ENCODE peak calls at places on chromosome 15, in ten cellular contexts. One of them, this sample, is unnamed.

GRCh38 chr15:64775551-64776401 is at the start of gene RBPMS2:
- DNase-seq in T1000: no peak
- DNase-seq in MV-4-11: no peak
- DNase-seq in effector memory CD8-positive, alpha-beta T cell: no peak
- DNase-seq in fibroblast of pulmonary artery: peak; percentile 8
- DNase-seq in ovary: peak; percentile 71
- DNase-seq in iris pigment epithelial cell: no peak
- DNase-seq in Right ventricle myocardium superior: peak; percentile 52
- DNase-seq in HTR-8/SVneo: peak; percentile 48
- DNase-seq in effector CD4-positive, alpha-beta T cell: no peak
- DNase-seq in this sample: no peak

GRCh38 chr15:70492240-70493177 is 270.8 kb downstream of the UACA start:
- DNase-seq in MV-4-11: peak; percentile 99
- DNase-seq in ovary: no peak
- DNase-seq in T1000: peak; percentile 93
- DNase-seq in iris pigment epithelial cell: peak; percentile 94
- DNase-seq in effector CD4-positive, alpha-beta T cell: peak; percentile 63
- DNase-seq in effector memory CD8-positive, alpha-beta T cell: peak; percentile 79
- DNase-seq in Right ventricle myocardium superior: peak; percentile 79
- DNase-seq in fibroblast of pulmonary artery: peak; percentile 72
- DNase-seq in HTR-8/SVneo: peak; percentile 90
- DNase-seq in this sample: no peak

GRCh38 chr15:70775160-70775559 is 11.8 kb upstream of the UACA start:
- DNase-seq in ovary: no peak
- DNase-seq in fibroblast of pulmonary artery: peak; percentile 65
- DNase-seq in effector CD4-positive, alpha-beta T cell: no peak
- DNase-seq in T1000: peak; percentile 26
- DNase-seq in iris pigment epithelial cell: peak; percentile 87
- DNase-seq in effector memory CD8-positive, alpha-beta T cell: no peak
- DNase-seq in Right ventricle myocardium superior: no peak
- DNase-seq in HTR-8/SVneo: peak; percentile 84
- DNase-seq in MV-4-11: no peak
- DNase-seq in this sample: no peak

GRCh38 chr15:75927601-75928000 is 23.9 kb downstream of the FBXO22 start:
- DNase-seq in T1000: no peak
- DNase-seq in ovary: no peak
- DNase-seq in fibroblast of pulmonary artery: no peak
- DNase-seq in effector CD4-positive, alpha-beta T cell: no peak
- DNase-seq in MV-4-11: no peak
- DNase-seq in Right ventricle myocardium superior: no peak
- DNase-seq in effector memory CD8-positive, alpha-beta T cell: no peak
- DNase-seq in HTR-8/SVneo: no peak
- DNase-seq in iris pigment epithelial cell: no peak
- DNase-seq in this sample: no peak

GRCh38 chr15:67080900-67081431 is 15.6 kb downstream of the SMAD3 start:
- DNase-seq in HTR-8/SVneo: no peak
- DNase-seq in fibroblast of pulmonary artery: peak; percentile 67
- DNase-seq in ovary: no peak
- DNase-seq in effector CD4-positive, alpha-beta T cell: peak; percentile 25
- DNase-seq in T1000: no peak
- DNase-seq in Right ventricle myocardium superior: peak; percentile 52
- DNase-seq in MV-4-11: peak; percentile 99
- DNase-seq in iris pigment epithelial cell: peak; percentile 84
- DNase-seq in effector memory CD8-positive, alpha-beta T cell: no peak
- DNase-seq in this sample: peak; percentile 87

GRCh38 chr15:83571820-83572707 is 81.9 kb upstream of the ADAMTSL3 start:
- DNase-seq in MV-4-11: peak; percentile 22
- DNase-seq in T1000: no peak
- DNase-seq in effector CD4-positive, alpha-beta T cell: no peak
- DNase-seq in iris pigment epithelial cell: peak; percentile 29
- DNase-seq in ovary: no peak
- DNase-seq in fibroblast of pulmonary artery: peak; percentile 48
- DNase-seq in HTR-8/SVneo: peak; percentile 14
- DNase-seq in effector memory CD8-positive, alpha-beta T cell: no peak
- DNase-seq in Right ventricle myocardium superior: no peak
- DNase-seq in this sample: no peak

GRCh38 chr15:58440181-58440910 is 8.6 kb downstream of the LIPC start:
- DNase-seq in MV-4-11: no peak
- DNase-seq in effector memory CD8-positive, alpha-beta T cell: no peak
- DNase-seq in ovary: no peak
- DNase-seq in HTR-8/SVneo: peak; percentile 30
- DNase-seq in T1000: peak; percentile 12
- DNase-seq in effector CD4-positive, alpha-beta T cell: no peak
- DNase-seq in Right ventricle myocardium superior: no peak
- DNase-seq in fibroblast of pulmonary artery: no peak
- DNase-seq in iris pigment epithelial cell: peak; percentile 39
- DNase-seq in this sample: no peak

GRCh38 chr15:101008158-101009139 is 89.3 kb downstream of the LRRK1 start:
- DNase-seq in HTR-8/SVneo: peak; percentile 68
- DNase-seq in MV-4-11: peak; percentile 53
- DNase-seq in effector CD4-positive, alpha-beta T cell: peak; percentile 79
- DNase-seq in ovary: peak; percentile 90
- DNase-seq in effector memory CD8-positive, alpha-beta T cell: peak; percentile 86
- DNase-seq in T1000: peak; percentile 72
- DNase-seq in Right ventricle myocardium superior: peak; percentile 89
- DNase-seq in iris pigment epithelial cell: peak; percentile 70
- DNase-seq in fibroblast of pulmonary artery: peak; percentile 71
- DNase-seq in this sample: peak; percentile 81

GRCh38 chr15:66780172-66780972 is 78.3 kb downstream of the SMAD6 start:
- DNase-seq in fibroblast of pulmonary artery: peak; percentile 67
- DNase-seq in effector memory CD8-positive, alpha-beta T cell: no peak
- DNase-seq in ovary: no peak
- DNase-seq in T1000: peak; percentile 47
- DNase-seq in HTR-8/SVneo: peak; percentile 80
- DNase-seq in iris pigment epithelial cell: peak; percentile 89
- DNase-seq in effector CD4-positive, alpha-beta T cell: no peak
- DNase-seq in MV-4-11: no peak
- DNase-seq in Right ventricle myocardium superior: no peak
- DNase-seq in this sample: no peak

GRCh38 chr15:52417501-52417900 is 111.2 kb downstream of the MYO5A start:
- DNase-seq in effector CD4-positive, alpha-beta T cell: no peak
- DNase-seq in ovary: no peak
- DNase-seq in Right ventricle myocardium superior: no peak
- DNase-seq in T1000: peak; percentile 43
- DNase-seq in fibroblast of pulmonary artery: peak; percentile 50
- DNase-seq in iris pigment epithelial cell: peak; percentile 15
- DNase-seq in HTR-8/SVneo: no peak
- DNase-seq in effector memory CD8-positive, alpha-beta T cell: no peak
- DNase-seq in MV-4-11: no peak
- DNase-seq in this sample: no peak

GRCh38 chr15:47422901-47423300 is 294.4 kb upstream of the SEMA6D start:
- DNase-seq in iris pigment epithelial cell: peak; percentile 50
- DNase-seq in HTR-8/SVneo: no peak
- DNase-seq in ovary: no peak
- DNase-seq in effector CD4-positive, alpha-beta T cell: no peak
- DNase-seq in T1000: no peak
- DNase-seq in effector memory CD8-positive, alpha-beta T cell: no peak
- DNase-seq in Right ventricle myocardium superior: no peak
- DNase-seq in fibroblast of pulmonary artery: peak; percentile 26
- DNase-seq in MV-4-11: peak; percentile 20
- DNase-seq in this sample: no peak

GRCh38 chr15:66748320-66748779 is 46.3 kb downstream of the SMAD6 start:
- DNase-seq in effector memory CD8-positive, alpha-beta T cell: no peak
- DNase-seq in MV-4-11: no peak
- DNase-seq in T1000: no peak
- DNase-seq in effector CD4-positive, alpha-beta T cell: no peak
- DNase-seq in Right ventricle myocardium superior: no peak
- DNase-seq in iris pigment epithelial cell: peak; percentile 91
- DNase-seq in ovary: no peak
- DNase-seq in fibroblast of pulmonary artery: peak; percentile 69
- DNase-seq in HTR-8/SVneo: no peak
- DNase-seq in this sample: no peak